ENCODE peak calls at places on chromosomes 2 and 18, in four cellular contexts. One of them, this sample, is unnamed.
A peak's percentile ranks its signal among the peaks of the same experiment; 100 is the strongest.

GRCh38 chr2:120749506-120750431 is 14.1 kb downstream of the GLI2 start:
- DNase-seq in AG04450: no peak
- DNase-seq in lung: peak; percentile 26
- DNase-seq in left lung: no peak
- DNase-seq in this sample: no peak

GRCh38 chr2:19059076-19059475 is 299.3 kb downstream of the OSR1 start:
- DNase-seq in left lung: no peak
- DNase-seq in lung: no peak
- DNase-seq in AG04450: no peak
- DNase-seq in this sample: no peak

GRCh38 chr2:128384956-128385355 is 66.3 kb upstream of the HS6ST1 start:
- DNase-seq in left lung: peak; percentile 30
- DNase-seq in lung: no peak
- DNase-seq in AG04450: no peak
- DNase-seq in this sample: no peak

GRCh38 chr2:191501390-191502168 is 176.4 kb upstream of the NABP1 start:
- DNase-seq in lung: no peak
- DNase-seq in left lung: no peak
- DNase-seq in AG04450: no peak
- DNase-seq in this sample: no peak

GRCh38 chr2:217035967-217036366 is 176.1 kb upstream of the TNP1 start:
- DNase-seq in lung: no peak
- DNase-seq in left lung: no peak
- DNase-seq in AG04450: no peak
- DNase-seq in this sample: no peak

GRCh38 chr2:33366473-33366872 is 110.0 kb upstream of the RASGRP3 start:
- DNase-seq in lung: no peak
- DNase-seq in AG04450: no peak
- DNase-seq in left lung: no peak
- DNase-seq in this sample: peak; percentile 52

GRCh38 chr2:172461591-172462392 is 34.4 kb downstream of the ITGA6 start:
- DNase-seq in left lung: peak; percentile 70
- DNase-seq in lung: peak; percentile 59
- DNase-seq in AG04450: no peak
- DNase-seq in this sample: no peak

GRCh38 chr2:138369856-138370255 is 131.7 kb upstream of the SPOPL start:
- DNase-seq in AG04450: no peak
- DNase-seq in lung: no peak
- DNase-seq in left lung: no peak
- DNase-seq in this sample: no peak

GRCh38 chr2:216557820-216558219 is 59.2 kb downstream of the RPL37A start:
- DNase-seq in AG04450: no peak
- DNase-seq in left lung: no peak
- DNase-seq in lung: no peak
- DNase-seq in this sample: no peak

GRCh38 chr18:77067315-77068061 is 65.1 kb downstream of the MBP start:
- DNase-seq in lung: no peak
- DNase-seq in left lung: peak; percentile 78
- DNase-seq in AG04450: peak; percentile 64
- DNase-seq in this sample: peak; percentile 90

GRCh38 chr2:143145056-143145455 is 15.8 kb downstream of the ARHGAP15 start:
- DNase-seq in left lung: no peak
- DNase-seq in AG04450: no peak
- DNase-seq in lung: no peak
- DNase-seq in this sample: no peak

GRCh38 chr2:57616157-57616556 is 430.4 kb upstream of the VRK2 start:
- DNase-seq in lung: no peak
- DNase-seq in left lung: no peak
- DNase-seq in AG04450: no peak
- DNase-seq in this sample: no peak

GRCh38 chr2:239249781-239250180 is 151.0 kb downstream of the HDAC4 start:
- DNase-seq in AG04450: peak; percentile 76
- DNase-seq in left lung: peak; percentile 78
- DNase-seq in lung: no peak
- DNase-seq in this sample: no peak

GRCh38 chr2:6083131-6083530 is 390.9 kb downstream of the SOX11 start:
- DNase-seq in left lung: no peak
- DNase-seq in lung: no peak
- DNase-seq in AG04450: no peak
- DNase-seq in this sample: no peak

GRCh38 chr2:9556121-9556869 is 665 bp upstream of the ADAM17 start:
- DNase-seq in left lung: no peak
- DNase-seq in lung: no peak
- DNase-seq in AG04450: no peak
- DNase-seq in this sample: no peak

GRCh38 chr2:20479835-20480234 is 33.0 kb downstream of the RHOB start:
- DNase-seq in AG04450: no peak
- DNase-seq in left lung: no peak
- DNase-seq in lung: no peak
- DNase-seq in this sample: no peak

GRCh38 chr2:236825989-236826510 is 256.4 kb downstream of the ACKR3 start:
- DNase-seq in left lung: no peak
- DNase-seq in AG04450: no peak
- DNase-seq in lung: no peak
- DNase-seq in this sample: no peak

GRCh38 chr2:33223851-33224250 is 252.6 kb upstream of the RASGRP3 start:
- DNase-seq in lung: no peak
- DNase-seq in AG04450: no peak
- DNase-seq in left lung: no peak
- DNase-seq in this sample: no peak

GRCh38 chr18:46068763-46069162 is 3.3 kb downstream of the PSTPIP2 start:
- DNase-seq in left lung: no peak
- DNase-seq in lung: no peak
- DNase-seq in AG04450: no peak
- DNase-seq in this sample: no peak

GRCh38 chr2:154698238-154698788 is at the start of gene KCNJ3:
- DNase-seq in left lung: no peak
- DNase-seq in lung: no peak
- DNase-seq in AG04450: no peak
- DNase-seq in this sample: no peak

GRCh38 chr2:44936275-44936674 is 5.2 kb upstream of the SIX3 start:
- DNase-seq in left lung: no peak
- DNase-seq in AG04450: no peak
- DNase-seq in lung: no peak
- DNase-seq in this sample: no peak

GRCh38 chr2:44938287-44939073 is 3.0 kb upstream of the SIX3 start:
- DNase-seq in left lung: no peak
- DNase-seq in lung: no peak
- DNase-seq in AG04450: no peak
- DNase-seq in this sample: no peak

GRCh38 chr2:44939074-44940052 is 2.1 kb upstream of the SIX3 start:
- DNase-seq in lung: no peak
- DNase-seq in AG04450: no peak
- DNase-seq in left lung: no peak
- DNase-seq in this sample: no peak

GRCh38 chr2:44936715-44937687 is 4.5 kb upstream of the SIX3 start:
- DNase-seq in left lung: no peak
- DNase-seq in AG04450: no peak
- DNase-seq in lung: no peak
- DNase-seq in this sample: no peak

DNA sequence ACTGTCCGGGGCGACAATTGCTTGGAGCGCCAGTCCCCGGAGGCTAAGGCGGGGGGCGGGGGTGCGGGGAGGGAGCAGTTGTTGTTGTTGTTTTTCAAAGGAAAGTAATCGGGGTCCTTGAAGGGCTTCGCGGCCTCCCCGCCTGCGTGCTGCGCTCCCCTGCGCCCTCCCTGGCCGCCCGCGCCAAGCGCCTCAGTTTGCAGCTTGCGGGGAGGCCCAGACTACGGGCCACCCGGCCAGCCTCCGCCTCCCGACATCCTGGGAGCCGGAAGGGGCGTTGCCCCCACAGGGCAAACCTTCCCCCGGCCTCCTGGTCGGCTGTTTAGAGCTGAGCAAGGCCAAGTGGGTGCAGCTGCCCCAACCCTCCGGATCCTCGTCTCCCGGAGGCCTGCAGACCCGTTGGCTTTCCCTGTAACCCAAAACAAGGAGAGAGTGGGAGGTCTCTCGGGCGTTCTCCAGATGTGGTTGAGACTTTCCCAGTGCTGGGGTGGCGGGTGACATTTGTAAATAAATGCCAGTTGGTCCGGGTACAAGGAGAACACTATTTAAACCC is 3.7 kb upstream of the SIX3 start:
- DNase-seq in lung: no peak
- DNase-seq in AG04450: no peak
- DNase-seq in left lung: no peak
- DNase-seq in this sample: peak; percentile 77
- TF ChIP-seq CTCF in lung: no peak
- TF ChIP-seq CTCF in AG04450: no peak
- TF ChIP-seq CTCF in left lung: no peak
- TF ChIP-seq CTCF in this sample: peak; percentile 33

GRCh38 chr2:75560022-75560767 is 544 bp downstream of the EVA1A start:
- DNase-seq in left lung: no peak
- DNase-seq in AG04450: no peak
- DNase-seq in lung: peak; percentile 42
- DNase-seq in this sample: no peak
- H3K4me3 ChIP-seq in left lung: peak overlapping the region; percentile 45
- H3K4me3 ChIP-seq in AG04450: peak overlapping the region; percentile 86
- H3K4me3 ChIP-seq in lung: peak overlapping the region; percentile 38
- H3K4me3 ChIP-seq in this sample: peak overlapping the region; percentile 96

GRCh38 chr2:7592618-7593140 is 675.5 kb downstream of the RNF144A start:
- DNase-seq in left lung: no peak
- DNase-seq in lung: no peak
- DNase-seq in AG04450: no peak
- DNase-seq in this sample: no peak
- TF ChIP-seq CTCF in left lung: no peak
- TF ChIP-seq CTCF in lung: no peak
- TF ChIP-seq CTCF in AG04450: no peak
- TF ChIP-seq CTCF in this sample: no peak

GRCh38 chr2:241111443-241111810 is 9.3 kb upstream of the MTERF4 start:
- DNase-seq in left lung: no peak
- DNase-seq in lung: no peak
- DNase-seq in AG04450: no peak
- DNase-seq in this sample: no peak
- H3K4me3 ChIP-seq in left lung: no peak overlapping the region
- H3K4me3 ChIP-seq in lung: no peak overlapping the region
- H3K4me3 ChIP-seq in AG04450: no peak overlapping the region
- H3K4me3 ChIP-seq in this sample: no peak overlapping the region

GRCh38 chr2:111653103-111653624 is 230.8 kb downstream of the ANAPC1 start:
- DNase-seq in AG04450: no peak
- DNase-seq in lung: no peak
- DNase-seq in left lung: no peak
- DNase-seq in this sample: no peak
- TF ChIP-seq CTCF in AG04450: no peak
- TF ChIP-seq CTCF in lung: no peak
- TF ChIP-seq CTCF in left lung: no peak
- TF ChIP-seq CTCF in this sample: no peak

DNA sequence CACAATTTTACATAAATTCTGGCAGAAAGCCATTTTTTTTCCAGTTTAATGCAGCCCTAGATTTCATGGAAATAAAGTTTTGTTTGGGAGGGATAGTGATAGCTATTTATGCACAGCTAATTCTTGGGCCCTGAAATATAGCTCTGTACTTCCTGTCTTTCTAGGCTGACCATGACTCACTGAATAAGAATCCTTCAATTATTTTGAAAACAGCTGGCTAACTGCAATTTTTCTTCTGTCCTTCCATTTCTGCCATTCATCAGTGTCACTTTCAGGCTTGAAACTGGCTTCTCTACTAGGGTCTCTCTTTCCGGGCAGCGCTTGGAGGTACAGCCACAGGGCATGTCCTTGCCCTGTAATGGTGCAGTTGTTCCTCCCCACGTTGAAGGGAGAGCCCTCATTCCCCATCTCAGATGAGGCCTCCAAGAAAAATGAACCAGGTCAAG is 97.1 kb upstream of the TMEM178A start:
- DNase-seq in AG04450: peak; percentile 42
- DNase-seq in left lung: no peak
- DNase-seq in lung: no peak
- DNase-seq in this sample: peak; percentile 53
- H3K4me3 ChIP-seq in AG04450: no peak overlapping the region
- H3K4me3 ChIP-seq in left lung: no peak overlapping the region
- H3K4me3 ChIP-seq in lung: no peak overlapping the region
- H3K4me3 ChIP-seq in this sample: no peak overlapping the region

DNA sequence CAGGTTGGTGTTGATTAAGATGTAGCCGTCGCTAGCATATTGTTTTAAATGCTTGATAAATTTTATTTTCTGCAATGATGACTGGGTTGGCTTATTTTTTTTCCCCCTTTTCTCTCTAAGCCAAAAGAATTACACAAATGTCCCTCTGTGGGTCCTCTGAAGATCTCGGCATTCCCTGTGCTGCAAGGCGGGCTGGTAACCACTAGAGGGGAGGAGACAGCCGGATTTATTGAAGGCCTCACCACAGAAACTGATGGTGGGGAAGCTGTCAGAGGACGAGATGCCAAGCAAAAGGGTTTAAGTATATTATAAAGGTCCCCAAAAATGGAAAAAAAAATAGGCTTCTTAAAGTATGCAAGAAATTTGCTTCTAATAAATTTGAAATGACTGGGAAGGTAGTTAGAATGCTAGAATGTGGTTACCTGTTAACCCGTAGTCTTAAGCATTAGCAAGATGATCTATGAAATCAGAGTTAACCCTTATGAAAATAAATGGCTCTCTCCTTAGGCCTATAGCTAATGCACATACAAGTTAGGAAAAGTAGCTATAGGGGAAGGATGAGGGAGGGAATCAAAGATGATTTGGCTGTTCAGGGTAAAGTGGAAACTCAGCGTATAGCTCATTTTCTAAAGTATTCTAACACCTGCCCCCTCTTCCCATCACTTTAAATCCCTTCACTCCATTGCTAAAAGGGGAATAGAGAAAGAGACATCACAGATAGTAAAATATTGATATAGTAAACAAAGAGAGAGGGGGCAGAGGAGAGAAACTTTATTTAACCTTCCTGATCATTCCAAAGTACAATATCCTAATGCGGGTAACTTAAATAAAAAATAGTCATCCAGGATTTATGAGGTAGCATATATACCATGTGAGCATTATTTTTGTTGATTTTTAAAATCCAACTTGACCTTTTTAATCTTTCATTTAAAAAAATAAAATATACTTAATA is 894.5 kb upstream of the POU3F3 start:
- DNase-seq in lung: no peak
- DNase-seq in left lung: no peak
- DNase-seq in AG04450: no peak
- DNase-seq in this sample: peak; percentile 2
- TF ChIP-seq CTCF in lung: no peak
- TF ChIP-seq CTCF in left lung: no peak
- TF ChIP-seq CTCF in AG04450: no peak
- TF ChIP-seq CTCF in this sample: peak; percentile 93

GRCh38 chr2:61178603-61179545 is 16.9 kb downstream of the C2orf74 start:
- DNase-seq in lung: peak; percentile 59
- DNase-seq in left lung: peak; percentile 76
- DNase-seq in AG04450: no peak
- DNase-seq in this sample: no peak
- H3K4me3 ChIP-seq in lung: no peak overlapping the region
- H3K4me3 ChIP-seq in left lung: peak overlapping the region; percentile 66
- H3K4me3 ChIP-seq in AG04450: peak overlapping the region; percentile 71
- H3K4me3 ChIP-seq in this sample: no peak overlapping the region

This sample was measured in retinal pigment epithelial cell.